ENCODE peak calls at places on chromosome 17, in four cellular contexts. Q is cardiac fibroblast, V is A549, N is dorsolateral prefrontal cortex. I is an unnamed sample.

GRCh38 chr17:83091257-83092141 is 12.1 kb downstream of the METRNL start:
- DNase-seq in Q (no peak), V (no peak), N (no peak), I (no peak)

GRCh38 chr17:43542854-43543253 is 3.3 kb downstream of the ETV4 start:
- DNase-seq in Q (no peak), V (no peak), N (no peak), I (no peak)

GRCh38 chr17:8695241-8695640 is 49.4 kb downstream of the CCDC42 start:
- DNase-seq in Q (no peak), V (no peak), N (no peak), I (no peak)

GRCh38 chr17:69561462-69561861 is 147.0 kb downstream of the MAP2K6 start:
- DNase-seq in Q (peak), V (no peak), N (no peak), I (no peak)

GRCh38 chr17:38590988-38591758 is 14.6 kb downstream of the SRCIN1 start:
- DNase-seq in Q (no peak), V (no peak), N (no peak), I (no peak)

GRCh38 chr17:79388556-79389295 is 222.1 kb downstream of the RBFOX3 start:
- DNase-seq in Q (peak), V (peak), N (peak), I (peak)

GRCh38 chr17:5418858-5419355 is 555 bp downstream of the NUP88 start:
- DNase-seq in Q (peak), V (no peak), N (no peak), I (peak)

GRCh38 chr17:14340968-14341412 is 40.1 kb downstream of the HS3ST3B1 start:
- DNase-seq in Q (no peak), V (no peak), N (no peak), I (no peak)

GRCh38 chr17:48791128-48792032 is 25.6 kb downstream of the TTLL6 start:
- DNase-seq in Q (peak), V (peak), N (no peak), I (peak)

GRCh38 chr17:59377410-59377809 is 46.0 kb downstream of the YPEL2 start:
- DNase-seq in Q (peak), V (no peak), N (no peak), I (no peak)

GRCh38 chr17:58391302-58391984 is 25.9 kb downstream of the RNF43 start:
- DNase-seq in Q (peak), V (peak), N (no peak), I (no peak)

GRCh38 chr17:82592751-82593589 is 55.3 kb downstream of the WDR45B start:
- DNase-seq in Q (peak), V (peak), N (peak), I (no peak)

GRCh38 chr17:39643271-39643670 is 6.3 kb downstream of the STARD3 start:
- DNase-seq in Q (peak), V (no peak), N (no peak), I (no peak)

GRCh38 chr17:69809331-69809730 is 265.7 kb upstream of the KCNJ16 start:
- DNase-seq in Q (peak), V (no peak), N (no peak), I (no peak)

GRCh38 chr17:76385892-76386786 is 1.7 kb downstream of the SPHK1 start:
- DNase-seq in Q (peak), V (peak), N (no peak), I (peak)

GRCh38 chr17:57085448-57086068 is 512 bp downstream of the AKAP1 start:
- DNase-seq in Q (peak), V (peak), N (no peak), I (peak)

GRCh38 chr17:30236807-30237206 is 1.3 kb upstream of the SLC6A4 start:
- DNase-seq in Q (peak), V (peak), N (no peak), I (peak)

GRCh38 chr17:74552037-74552436 is 6.1 kb upstream of the CD300C start:
- DNase-seq in Q (no peak), V (no peak), N (no peak), I (no peak)

DNA sequence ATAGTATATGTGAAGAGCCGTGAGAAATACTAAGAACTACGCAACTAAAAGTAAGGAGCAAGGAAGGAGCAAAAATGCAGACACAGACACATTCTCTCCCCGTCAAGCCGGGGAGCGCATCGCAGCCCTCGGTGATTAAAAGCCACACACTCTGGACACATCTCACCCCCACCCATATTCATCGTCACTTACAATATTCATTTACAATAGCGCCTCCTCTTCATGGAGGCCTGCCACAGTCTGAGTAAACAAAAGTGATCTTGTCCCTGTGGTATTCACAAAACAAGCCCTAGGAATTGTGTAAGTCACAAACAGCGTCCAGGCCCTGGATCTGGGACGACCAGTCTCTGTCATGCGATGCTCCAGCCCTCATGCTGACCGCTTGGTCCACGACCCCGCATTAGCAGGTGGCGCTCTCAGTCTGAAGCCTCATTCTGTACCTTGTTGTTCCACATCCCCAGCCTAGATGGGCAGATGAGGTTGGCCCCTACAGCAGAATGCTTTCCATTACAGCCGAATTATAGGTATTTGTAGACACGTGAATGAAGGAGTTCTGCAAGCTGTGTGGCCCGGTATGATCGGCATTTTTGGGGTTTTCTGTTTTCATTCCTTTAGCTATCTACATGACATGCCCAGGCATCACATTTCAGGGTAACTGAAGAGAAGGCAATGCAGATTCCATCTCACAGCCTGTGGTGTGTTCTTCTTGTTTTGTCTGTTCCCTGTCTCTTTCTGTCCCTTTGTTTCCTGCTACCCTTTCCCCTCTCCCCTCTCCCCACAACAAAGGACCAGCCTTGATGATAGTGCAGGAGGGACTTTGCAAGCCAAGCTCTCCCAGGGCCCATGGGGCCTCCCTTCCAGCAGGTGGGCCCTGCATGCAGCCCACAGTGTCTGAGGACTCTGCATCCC is 207.1 kb downstream of the RPTOR start:
- DNase-seq in Q (no peak), V (no peak), N (peak), I (no peak)
- TF ChIP-seq CTCF in Q (no peak), V (no peak), N (no peak), I (no peak)

DNA sequence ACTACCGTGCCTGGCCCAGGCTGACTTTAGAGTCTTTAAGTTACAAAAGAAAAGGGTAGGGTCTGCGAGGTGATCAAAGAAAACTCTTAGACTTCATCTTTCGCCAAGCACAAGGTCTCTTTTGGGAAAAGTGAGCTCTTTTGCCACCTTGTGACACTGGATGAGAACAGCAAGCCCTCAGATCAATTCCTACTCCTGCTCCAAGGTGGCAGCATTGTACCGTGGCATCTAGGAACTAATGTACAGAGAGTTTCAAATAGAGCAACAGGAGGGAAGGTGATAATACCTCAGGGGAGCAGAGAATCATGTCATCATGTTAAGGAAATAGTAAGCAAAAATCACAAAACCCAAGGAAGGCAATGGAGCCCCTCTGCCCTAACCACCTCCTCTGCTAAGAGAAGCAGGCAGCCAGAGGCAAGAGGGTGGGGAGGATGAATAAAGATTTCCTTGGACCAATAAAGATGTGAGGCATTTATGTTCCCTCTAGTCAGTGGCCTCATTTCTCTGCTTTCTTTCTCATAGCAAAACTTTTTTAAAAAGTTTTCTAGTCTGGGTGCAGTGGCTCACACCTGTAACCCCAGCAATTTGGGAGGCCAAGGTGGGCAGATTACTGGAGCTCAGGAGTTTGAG is 2.1 kb upstream of the C17orf78 start:
- DNase-seq in Q (peak), V (peak), N (no peak), I (peak)
- TF ChIP-seq CTCF in Q (peak), V (peak), N (peak), I (peak)

GRCh38 chr17:45720386-45720785 is 63.7 kb upstream of the CRHR1 start:
- DNase-seq in Q (no peak), V (no peak), N (no peak), I (no peak)

GRCh38 chr17:45719335-45720071 is 64.6 kb upstream of the CRHR1 start:
- DNase-seq in Q (peak), V (peak), N (peak), I (no peak)

GRCh38 chr17:45718791-45719190 is 65.3 kb upstream of the CRHR1 start:
- DNase-seq in Q (no peak), V (no peak), N (no peak), I (no peak)

DNA sequence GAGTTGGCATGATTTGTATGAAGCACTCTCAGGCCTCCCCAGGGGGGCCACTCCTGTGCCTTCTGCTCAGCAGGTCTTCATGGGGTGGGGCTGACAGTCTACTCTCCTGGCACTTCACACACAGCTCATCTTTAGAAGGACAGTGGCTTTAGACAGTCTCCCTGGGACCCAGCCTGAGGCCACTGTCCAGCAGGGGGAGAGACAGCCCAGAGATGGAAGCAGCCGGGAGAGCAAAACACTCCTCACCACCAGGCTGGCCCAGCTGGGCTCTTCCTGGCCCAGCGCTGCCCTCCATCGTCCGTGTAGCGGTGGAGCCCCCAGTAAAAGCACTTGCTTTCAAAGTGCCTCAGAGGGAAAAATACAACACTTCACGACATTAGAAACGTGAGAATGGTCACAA is 62.0 kb upstream of the CRHR1 start:
- DNase-seq in Q (peak), V (peak), N (no peak), I (no peak)
- TF ChIP-seq CTCF in Q (no peak), V (peak), N (no peak), I (no peak)

DNA sequence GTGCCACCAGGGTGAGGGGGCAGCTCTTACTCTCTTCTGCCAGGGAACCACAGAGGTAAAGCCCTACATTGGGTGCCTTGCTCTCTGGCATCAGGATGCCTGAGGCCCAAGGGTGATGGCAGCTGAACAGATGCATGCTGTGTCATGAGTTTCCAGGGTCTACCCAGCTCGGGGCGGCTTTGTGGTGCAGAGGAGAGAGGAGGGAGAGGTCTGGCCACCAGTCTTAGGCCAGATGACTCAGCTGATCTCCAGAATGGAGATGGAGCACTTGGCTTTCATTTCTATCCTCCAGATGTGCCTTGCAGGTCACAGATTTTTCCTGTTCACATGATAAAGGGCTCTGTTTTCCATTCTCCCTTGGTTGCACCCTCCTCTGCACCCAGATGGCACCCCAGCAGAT is 23.6 kb upstream of the USP22 start:
- DNase-seq in Q (no peak), V (no peak), N (no peak), I (no peak)
- TF ChIP-seq CTCF in Q (no peak), V (no peak), N (no peak), I (no peak)